ENCODE peak calls at places on chromosomes 16 and 17, in four cellular contexts. One of them, this sample, is unnamed.

GRCh38 chr16:59046335-59046734 is 312.2 kb upstream of the GOT2 start:
- DNase-seq in A172: no peak
- DNase-seq in tibial artery: no peak
- DNase-seq in left ventricle myocardium inferior: no peak
- DNase-seq in this sample: no peak

GRCh38 chr17:77393867-77394539 is 253.2 kb downstream of the SEC14L1 start:
- DNase-seq in A172: no peak
- DNase-seq in left ventricle myocardium inferior: no peak
- DNase-seq in tibial artery: no peak
- DNase-seq in this sample: no peak

GRCh38 chr16:1525871-1526607 is 7.4 kb upstream of the TMEM204 start:
- DNase-seq in left ventricle myocardium inferior: no peak
- DNase-seq in A172: no peak
- DNase-seq in tibial artery: no peak
- DNase-seq in this sample: no peak

GRCh38 chr17:81895400-81895799 is 3.9 kb downstream of the ANAPC11 start:
- DNase-seq in left ventricle myocardium inferior: no peak
- DNase-seq in A172: no peak
- DNase-seq in tibial artery: no peak
- DNase-seq in this sample: no peak

GRCh38 chr17:77475012-77475976 is 334.5 kb downstream of the SEC14L1 start:
- DNase-seq in A172: peak
- DNase-seq in left ventricle myocardium inferior: no peak
- DNase-seq in tibial artery: no peak
- DNase-seq in this sample: peak

GRCh38 chr17:69538795-69539194 is 124.3 kb downstream of the MAP2K6 start:
- DNase-seq in left ventricle myocardium inferior: no peak
- DNase-seq in tibial artery: no peak
- DNase-seq in A172: no peak
- DNase-seq in this sample: no peak

GRCh38 chr16:3534126-3534525 is 33.3 kb downstream of the CLUAP1 start:
- DNase-seq in tibial artery: no peak
- DNase-seq in left ventricle myocardium inferior: no peak
- DNase-seq in A172: no peak
- DNase-seq in this sample: no peak

GRCh38 chr16:84414789-84415326 is 46.5 kb downstream of the ATP2C2 start:
- DNase-seq in left ventricle myocardium inferior: peak
- DNase-seq in A172: no peak
- DNase-seq in tibial artery: no peak
- DNase-seq in this sample: no peak

GRCh38 chr16:67669499-67670101 is 3.0 kb downstream of the C16orf86 start:
- DNase-seq in left ventricle myocardium inferior: no peak
- DNase-seq in tibial artery: no peak
- DNase-seq in A172: no peak
- DNase-seq in this sample: no peak

GRCh38 chr17:9360610-9361571 is 214.7 kb downstream of the STX8 start:
- DNase-seq in left ventricle myocardium inferior: no peak
- DNase-seq in A172: peak
- DNase-seq in tibial artery: peak
- DNase-seq in this sample: no peak

GRCh38 chr16:3456374-3456773 is 12.9 kb downstream of the NAA60 start:
- DNase-seq in tibial artery: no peak
- DNase-seq in A172: no peak
- DNase-seq in left ventricle myocardium inferior: no peak
- DNase-seq in this sample: no peak

GRCh38 chr17:41738077-41738800 is 3.8 kb upstream of the HAP1 start:
- DNase-seq in tibial artery: peak
- DNase-seq in A172: peak
- DNase-seq in left ventricle myocardium inferior: peak
- DNase-seq in this sample: peak

GRCh38 chr17:16945513-16946201 is 26.3 kb downstream of the TNFRSF13B start:
- DNase-seq in A172: no peak
- DNase-seq in tibial artery: no peak
- DNase-seq in left ventricle myocardium inferior: no peak
- DNase-seq in this sample: no peak

GRCh38 chr17:43217614-43218087 is 6.0 kb downstream of the TMEM106A start:
- DNase-seq in tibial artery: no peak
- DNase-seq in A172: no peak
- DNase-seq in left ventricle myocardium inferior: no peak
- DNase-seq in this sample: no peak

GRCh38 chr16:1773703-1774455 is 945 bp upstream of the MRPS34 start:
- DNase-seq in A172: no peak
- DNase-seq in tibial artery: no peak
- DNase-seq in left ventricle myocardium inferior: no peak
- DNase-seq in this sample: no peak

This sample was measured in immature natural killer cell.